ENCODE peak calls at places on chromosome 1, in five cellular contexts. B, P, Q, V and G are unnamed samples.

GRCh38 chr1:231553320-231553719 is 24.9 kb downstream of the TSNAX start:
- DNase-seq in Q (no peak), V (no peak), B (no peak), P (no peak), G (no peak)

GRCh38 chr1:174206148-174206826 is 47.0 kb downstream of the RABGAP1L start:
- DNase-seq in P (no peak), Q (no peak), V (no peak), B (peak; percentile 81), G (peak; percentile 6)

GRCh38 chr1:28887418-28887834 is 26.9 kb upstream of the EPB41 start:
- DNase-seq in P (peak; percentile 63), Q (peak; percentile 41), V (peak; percentile 65), B (peak; percentile 20), G (peak; percentile 25)

GRCh38 chr1:243343970-243344749 is 88.3 kb downstream of the SDCCAG8 start:
- DNase-seq in B (peak; percentile 75), Q (peak; percentile 87), P (peak; percentile 74), V (peak; percentile 63), G (peak; percentile 65)

GRCh38 chr1:205225901-205226765 is 1.6 kb upstream of the TMCC2 start:
- DNase-seq in V (no peak), B (no peak), Q (no peak), P (no peak), G (peak; percentile 11)

GRCh38 chr1:115214098-115214497 is 124.0 kb downstream of the NGF start:
- DNase-seq in Q (no peak), V (no peak), P (no peak), B (no peak), G (no peak)

GRCh38 chr1:8597455-8597854 is 220.0 kb downstream of the RERE start:
- DNase-seq in B (no peak), P (no peak), Q (no peak), V (no peak), G (peak; percentile 61)

GRCh38 chr1:71857862-71858261 is 424.5 kb downstream of the NEGR1 start:
- DNase-seq in B (no peak), V (no peak), Q (no peak), P (no peak), G (peak; percentile 36)

GRCh38 chr1:77040817-77041216 is 173.5 kb downstream of the ST6GALNAC5 start:
- DNase-seq in V (no peak), P (no peak), B (no peak), Q (no peak), G (no peak)

GRCh38 chr1:244212792-244213475 is 161.9 kb downstream of the ZBTB18 start:
- DNase-seq in Q (no peak), P (no peak), B (no peak), V (no peak), G (no peak)

GRCh38 chr1:161209790-161210409 is 5.2 kb upstream of the FCER1G start:
- DNase-seq in P (peak; percentile 90), V (peak; percentile 85), Q (peak; percentile 98), B (peak; percentile 90), G (peak; percentile 89)

GRCh38 chr1:100354971-100355394 is 2.7 kb downstream of the CDC14A start:
- DNase-seq in P (peak; percentile 80), Q (peak; percentile 39), V (peak; percentile 29), B (peak; percentile 35), G (no peak)

GRCh38 chr1:171212607-171213347 is 27.7 kb downstream of the FMO2 start:
- DNase-seq in B (no peak), P (peak; percentile 52), Q (no peak), V (peak; percentile 20), G (no peak)

GRCh38 chr1:171218661-171219060 is 29.6 kb upstream of the FMO1 start:
- DNase-seq in B (no peak), P (no peak), Q (peak; percentile 21), V (no peak), G (no peak)

GRCh38 chr1:171210355-171210754 is 25.3 kb downstream of the FMO2 start:
- DNase-seq in P (peak; percentile 48), V (no peak), B (no peak), Q (no peak), G (no peak)

GRCh38 chr1:171217658-171218443 is 30.4 kb upstream of the FMO1 start:
- DNase-seq in B (no peak), P (no peak), Q (no peak), V (no peak), G (no peak)

GRCh38 chr1:171213559-171214454 is 28.7 kb downstream of the FMO2 start:
- DNase-seq in B (no peak), Q (peak; percentile 55), V (peak; percentile 4), P (no peak), G (no peak)
- H3K27ac ChIP-seq in B (no peak overlapping the region), Q (no peak overlapping the region), V (no peak overlapping the region), P (peak overlapping the region; percentile 82), G (no peak overlapping the region)

DNA sequence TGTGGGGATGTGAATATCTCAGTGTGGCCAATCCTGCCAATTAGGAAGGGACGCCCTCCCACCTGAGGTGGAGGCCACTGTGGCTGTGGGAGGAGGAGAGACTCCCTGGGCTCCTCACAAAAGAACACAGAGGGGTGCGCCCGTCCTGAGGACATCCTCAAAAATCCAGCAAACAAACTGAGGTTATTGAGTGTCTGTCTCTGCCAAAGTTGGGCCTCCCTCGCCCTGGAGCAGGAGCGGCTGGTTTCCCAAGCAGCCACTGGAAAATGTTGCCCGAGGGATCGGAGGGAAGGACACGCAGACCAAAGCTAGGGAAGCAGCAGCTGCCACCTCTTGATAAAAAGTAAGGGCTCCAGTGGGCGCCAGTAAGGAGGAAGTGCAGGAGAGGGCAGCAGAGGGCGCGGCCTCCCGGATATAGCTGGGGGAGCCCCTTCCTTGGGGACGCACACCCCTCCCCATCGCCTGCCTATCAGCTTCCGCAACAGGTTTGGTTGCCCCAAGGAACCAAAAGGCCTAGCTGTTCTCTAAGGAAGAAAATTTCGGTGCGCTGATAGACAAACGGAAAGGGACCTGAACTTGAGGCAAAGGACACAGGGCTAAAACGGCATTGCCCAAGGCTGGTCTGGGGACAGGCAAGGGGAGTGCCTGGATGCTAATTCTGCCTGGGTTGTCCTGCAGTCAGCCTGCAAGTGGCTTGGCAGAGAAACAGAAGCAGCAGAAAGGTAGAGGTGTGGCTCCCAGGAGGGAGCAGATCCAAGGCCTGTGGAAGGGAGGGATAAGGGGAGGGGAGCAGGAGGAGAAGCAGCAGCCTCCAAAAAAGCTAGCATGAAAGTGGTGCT is 1.7 kb upstream of the GRIK3 start:
- DNase-seq in P (peak; percentile 68), Q (peak; percentile 87), B (no peak), V (peak; percentile 16), G (no peak)
- TF ChIP-seq EZH2phosphoT487 in P (no peak), Q (no peak), B (no peak), V (no peak), G (no peak)

GRCh38 chr1:54610048-54610447 is 13.3 kb downstream of the FAM151A start:
- DNase-seq in Q (peak; percentile 80), V (no peak), B (no peak), P (peak; percentile 20), G (peak; percentile 23)
- H3K27ac ChIP-seq in Q (no peak overlapping the region), V (no peak overlapping the region), B (no peak overlapping the region), P (no peak overlapping the region), G (no peak overlapping the region)

GRCh38 chr1:172918478-172918877 is 132.3 kb downstream of the TNFSF18 start:
- DNase-seq in B (no peak), V (no peak), Q (no peak), P (no peak), G (no peak)
- TF ChIP-seq EZH2phosphoT487 in B (no peak), V (no peak), Q (no peak), P (no peak), G (no peak)